ENCODE peak calls at places on chromosomes 6 and 20, in four cellular contexts. U is NCI-H748 treated with DMSO at 0.1 percent for 48 hours; X is activated CD4-positive, alpha-beta T cell treated with anti-CD3 and anti-CD28 coated beads, Interleukin-2, amount 50 U/mL, for 24 hours; K is Calu3. L is an unnamed sample.

GRCh38 chr20:62716198-62716940 is 7.7 kb downstream of the NTSR1 start:
- DNase-seq in X (no peak), U (no peak), K (no peak), L (no peak)

GRCh38 chr6:166544294-166544605 is 42.2 kb downstream of the RAMACL start:
- DNase-seq in K (no peak), X (no peak), U (no peak), L (no peak)

GRCh38 chr20:4896971-4897497 is 104.3 kb downstream of the SLC23A2 start:
- DNase-seq in K (no peak), X (no peak), U (no peak), L (no peak)

GRCh38 chr20:49661560-49662329 is 51.9 kb downstream of the B4GALT5 start:
- DNase-seq in U (no peak), X (no peak), K (peak), L (no peak)

GRCh38 chr20:17895641-17896246 is 72.8 kb downstream of the SNX5 start:
- DNase-seq in X (peak), K (no peak), U (no peak), L (no peak)

GRCh38 chr20:58014628-58015315 is 213.7 kb downstream of the ANKRD60 start:
- DNase-seq in X (peak), U (no peak), K (peak), L (no peak)

GRCh38 chr20:38246357-38247165 is 14.0 kb downstream of the KIAA1755 start:
- DNase-seq in X (no peak), K (no peak), U (no peak), L (no peak)

GRCh38 chr6:150069707-150070106 is 786 bp upstream of the ULBP3 start:
- DNase-seq in X (no peak), U (no peak), K (no peak), L (no peak)

GRCh38 chr20:18276821-18277220 is 11.5 kb upstream of the ZNF133 start:
- DNase-seq in U (peak), K (peak), X (peak), L (peak)

GRCh38 chr20:52959125-52959524 is 13.0 kb upstream of the TSHZ2 start:
- DNase-seq in K (no peak), U (peak), X (no peak), L (no peak)

GRCh38 chr6:24890471-24890870 is 45.3 kb downstream of the RIPOR2 start:
- DNase-seq in U (no peak), X (no peak), K (no peak), L (no peak)

GRCh38 chr6:2960935-2961334 is 10.4 kb downstream of the SERPINB6 start:
- DNase-seq in U (no peak), K (no peak), X (no peak), L (no peak)

GRCh38 chr20:56382696-56383095 is 9.3 kb downstream of the AURKA start:
- DNase-seq in K (no peak), X (no peak), U (no peak), L (no peak)

GRCh38 chr6:52975580-52975979 is 19.5 kb downstream of the GSTA4 start:
- DNase-seq in K (no peak), U (no peak), X (no peak), L (no peak)

GRCh38 chr6:48782230-48782629 is 671.2 kb upstream of the PTCHD4 start:
- DNase-seq in U (no peak), X (no peak), K (no peak), L (no peak)

GRCh38 chr6:32945106-32945761 is 4.4 kb upstream of the HLA-DMB start:
- DNase-seq in U (no peak), X (no peak), K (no peak), L (no peak)

GRCh38 chr6:47169785-47170685 is 127.9 kb upstream of the ADGRF1 start:
- DNase-seq in X (no peak), U (no peak), K (no peak), L (no peak)

GRCh38 chr6:16337280-16337975 is 99.0 kb downstream of the GMPR start:
- DNase-seq in X (no peak), K (no peak), U (no peak), L (no peak)

GRCh38 chr20:56702931-56703840 is 74.1 kb downstream of the TFAP2C start:
- DNase-seq in K (no peak), U (no peak), X (no peak), L (no peak)

GRCh38 chr6:26286168-26286854 is 78.7 kb upstream of the BTN3A2 start:
- DNase-seq in U (peak), X (peak), K (peak), L (peak)

GRCh38 chr6:2296781-2297180 is 51.4 kb upstream of the GMDS start:
- DNase-seq in X (no peak), U (no peak), K (no peak), L (no peak)

GRCh38 chr6:123295181-123295580 is 299.1 kb downstream of the CLVS2 start:
- DNase-seq in X (no peak), K (no peak), U (no peak), L (no peak)

L was measured in COR-L47.